ENCODE peak calls at places on chromosomes 13 and 19, in five cellular contexts. N, X, D, H and P are unnamed samples.

GRCh38 chr13:112619730-112620639 is 32.0 kb upstream of the TUBGCP3 start:
- DNase-seq in D (no peak), H (peak; percentile 93), X (peak; percentile 10), N (no peak), P (no peak)

GRCh38 chr13:36918246-36919060 is 1.6 kb downstream of the SMAD9 start:
- DNase-seq in X (no peak), N (no peak), D (no peak), H (peak; percentile 69), P (no peak)

GRCh38 chr13:46721054-46721453 is 75.9 kb downstream of the ESD start:
- DNase-seq in N (peak; percentile 64), H (peak; percentile 62), X (peak; percentile 34), D (no peak), P (peak; percentile 36)

GRCh38 chr13:110560606-110561334 is 752 bp downstream of the RAB20 start:
- DNase-seq in H (peak; percentile 72), D (no peak), X (no peak), N (peak; percentile 33), P (no peak)

GRCh38 chr13:46565808-46566750 is 13.1 kb downstream of the LRCH1 start:
- DNase-seq in X (no peak), D (no peak), H (no peak), N (no peak), P (no peak)

GRCh38 chr19:33465834-33466233 is 55.8 kb downstream of the PEPD start:
- DNase-seq in N (no peak), H (no peak), D (no peak), X (no peak), P (no peak)

GRCh38 chr13:96652506-96652905 is 341.8 kb downstream of the OXGR1 start:
- DNase-seq in D (no peak), N (no peak), X (no peak), H (no peak), P (no peak)

GRCh38 chr19:34687348-34687747 is 9.9 kb downstream of the ZNF302 start:
- DNase-seq in H (no peak), D (no peak), X (no peak), N (no peak), P (no peak)

GRCh38 chr13:98451676-98452105 is 125.2 kb downstream of the STK24 start:
- DNase-seq in N (peak; percentile 71), X (no peak), H (no peak), D (no peak), P (no peak)

GRCh38 chr19:18233224-18233825 is 7.1 kb upstream of the PDE4C start:
- DNase-seq in D (no peak), N (no peak), X (peak; percentile 64), H (peak; percentile 96), P (peak; percentile 34)

GRCh38 chr13:66977156-66977555 is 253.0 kb downstream of the PCDH9 start:
- DNase-seq in N (no peak), X (no peak), H (no peak), D (no peak), P (no peak)

GRCh38 chr19:30309983-30310805 is 62.0 kb upstream of the ZNF536 start:
- DNase-seq in D (no peak), X (no peak), H (no peak), N (no peak), P (no peak)

GRCh38 chr13:44196186-44196751 is 177.4 kb upstream of the SERP2 start:
- DNase-seq in H (no peak), N (no peak), D (no peak), X (peak; percentile 23), P (no peak)

GRCh38 chr13:96090240-96091101 is 564 bp downstream of the HS6ST3 start:
- DNase-seq in N (peak; percentile 17), D (no peak), H (peak; percentile 66), X (no peak), P (no peak)

GRCh38 chr13:39765801-39766463 is 110.5 kb downstream of the COG6 start:
- DNase-seq in D (no peak), H (peak; percentile 52), X (peak; percentile 5), N (peak; percentile 51), P (no peak)

GRCh38 chr13:32036131-32036695 is 4.6 kb downstream of the FRY start:
- DNase-seq in H (no peak), X (no peak), N (no peak), D (no peak), P (no peak)

GRCh38 chr13:113138792-113139551 is 16.4 kb downstream of the F10 start:
- DNase-seq in D (no peak), N (no peak), H (no peak), X (no peak), P (no peak)

GRCh38 chr19:1067341-1068103 is 555 bp downstream of the ARHGAP45 start:
- DNase-seq in X (no peak), N (no peak), D (no peak), H (no peak), P (peak; percentile 91)

GRCh38 chr19:38213911-38214625 is 10.0 kb downstream of the DPF1 start:
- DNase-seq in H (peak; percentile 52), D (peak; percentile 67), N (no peak), X (peak; percentile 59), P (peak; percentile 74)

GRCh38 chr19:4130635-4131438 is 6.9 kb upstream of the MAP2K2 start:
- DNase-seq in X (no peak), D (no peak), N (no peak), H (no peak), P (no peak)

GRCh38 chr19:28847468-28847867 is 365.5 kb downstream of the UQCRFS1 start:
- DNase-seq in D (no peak), N (no peak), H (no peak), X (no peak), P (no peak)

GRCh38 chr13:31967155-31967554 is 64.4 kb upstream of the FRY start:
- DNase-seq in N (no peak), D (no peak), X (no peak), H (no peak), P (no peak)

GRCh38 chr13:37446503-37446902 is 152.1 kb downstream of the POSTN start:
- DNase-seq in H (no peak), N (peak; percentile 21), D (no peak), X (no peak), P (no peak)

GRCh38 chr19:54470276-54470887 is 2.7 kb downstream of the CDC42EP5 start:
- DNase-seq in X (no peak), N (no peak), H (no peak), D (peak; percentile 54), P (no peak)

GRCh38 chr19:3196064-3196932 is 10.6 kb downstream of the NCLN start:
- DNase-seq in D (no peak), N (no peak), X (no peak), H (no peak), P (no peak)

GRCh38 chr19:17086129-17086528 is 10.6 kb downstream of the MYO9B start:
- DNase-seq in N (no peak), H (no peak), X (no peak), D (no peak), P (no peak)

GRCh38 chr13:44680746-44681355 is 104.7 kb upstream of the TSC22D1 start:
- DNase-seq in N (no peak), X (no peak), H (no peak), D (no peak), P (no peak)

GRCh38 chr13:106376411-106377112 is 158.9 kb downstream of the EFNB2 start:
- DNase-seq in H (no peak), D (no peak), X (peak; percentile 14), N (peak; percentile 36), P (no peak)

DNA sequence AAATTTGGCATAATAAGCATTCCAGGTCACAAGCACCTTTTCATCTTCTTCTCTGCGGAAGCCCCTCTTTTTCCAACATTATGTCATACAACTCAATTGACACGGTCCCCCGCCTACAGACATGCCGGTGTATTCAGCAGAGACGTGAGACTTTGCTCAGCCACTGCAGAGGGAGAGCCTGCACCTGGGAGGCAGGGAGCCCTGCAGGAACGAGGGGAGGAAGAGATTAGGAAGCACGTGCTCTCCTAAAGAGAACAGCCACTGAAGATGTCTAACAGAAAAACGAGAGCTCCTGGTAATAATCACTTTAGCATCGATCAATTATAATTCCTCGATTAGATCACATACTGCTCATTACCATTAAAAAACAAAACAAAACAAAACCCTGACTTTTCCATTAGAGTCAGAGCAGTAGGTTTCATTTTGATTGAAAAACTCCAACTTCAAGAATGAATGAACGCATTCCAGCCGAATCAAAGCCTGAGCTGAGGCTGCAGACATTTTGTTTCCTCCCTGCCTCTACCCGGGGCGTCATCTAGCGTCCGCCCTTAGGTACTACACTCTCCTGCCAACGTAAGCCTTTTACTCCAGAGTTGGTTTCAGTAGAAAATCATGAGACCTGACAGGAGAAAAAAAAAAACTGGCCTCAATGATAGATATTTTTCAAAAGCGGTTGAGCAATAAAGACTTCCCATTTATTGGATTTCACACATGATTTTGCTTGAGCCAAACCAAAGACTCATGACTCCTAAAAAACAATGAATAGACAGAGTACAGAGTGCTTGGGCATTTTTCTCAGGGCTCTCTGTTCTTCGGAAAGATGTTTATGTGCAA is 194.5 kb downstream of the KATNAL1 start:
- DNase-seq in D (peak; percentile 87), H (peak; percentile 87), N (peak; percentile 86), X (peak; percentile 86), P (peak; percentile 63)
- H3K4me3 ChIP-seq in D (no peak overlapping the region), H (no peak overlapping the region), N (no peak overlapping the region), X (no peak overlapping the region), P (no peak overlapping the region)

DNA sequence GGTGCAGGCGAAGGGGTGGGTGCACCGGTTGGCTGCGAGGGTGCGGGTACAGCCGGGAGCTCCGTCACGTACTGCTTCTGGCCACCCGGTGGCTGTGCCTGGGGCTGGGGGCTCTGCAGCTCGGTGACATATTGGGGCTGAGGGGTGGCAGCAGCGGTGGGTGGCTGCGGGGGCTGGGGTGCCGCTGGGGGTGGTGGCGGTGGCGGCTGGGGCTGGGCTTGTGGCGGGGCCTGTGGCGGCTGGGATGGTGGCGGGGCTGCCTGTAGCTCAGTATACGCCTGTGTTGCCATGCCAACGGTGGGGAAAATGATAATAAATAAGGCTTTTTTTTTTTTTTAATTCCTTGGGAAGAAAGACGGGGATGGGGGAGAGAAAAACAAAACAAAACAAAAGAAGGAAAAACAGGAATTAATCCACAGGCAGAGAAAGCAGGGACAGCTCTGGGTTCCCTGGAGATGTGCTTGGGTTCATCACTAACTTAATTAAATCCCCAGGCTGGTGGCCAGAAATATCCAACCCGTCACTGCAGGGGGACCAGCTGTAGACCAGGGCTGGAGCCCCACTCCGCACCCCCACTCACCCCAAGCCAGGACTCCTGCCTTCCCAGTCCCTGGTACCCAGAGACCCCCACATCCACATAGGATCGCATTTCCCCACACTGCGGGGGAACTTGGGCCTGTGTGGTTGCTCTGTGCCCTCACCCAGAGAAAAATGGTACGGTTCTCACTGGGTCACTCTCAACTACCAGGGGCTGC is 12.4 kb downstream of the RFX1 start:
- DNase-seq in X (no peak), N (no peak), H (no peak), D (no peak), P (no peak)
- H3K27ac ChIP-seq in X (peak overlapping the region; percentile 33), N (no peak overlapping the region), H (no peak overlapping the region), D (no peak overlapping the region), P (no peak overlapping the region)

GRCh38 chr13:24670927-24671326 is 9.3 kb upstream of the ATP12A start:
- DNase-seq in X (peak; percentile 15), D (no peak), N (no peak), H (peak; percentile 77), P (no peak)

GRCh38 chr13:24672141-24673132 is 7.8 kb upstream of the ATP12A start:
- DNase-seq in D (no peak), X (no peak), H (no peak), N (no peak), P (no peak)

GRCh38 chr13:24670174-24670573 is 10.0 kb upstream of the ATP12A start:
- DNase-seq in N (no peak), H (no peak), D (no peak), X (no peak), P (no peak)

GRCh38 chr13:24668955-24669354 is 11.3 kb upstream of the ATP12A start:
- DNase-seq in H (no peak), N (no peak), D (no peak), X (no peak), P (no peak)

GRCh38 chr13:24671367-24672117 is 8.7 kb upstream of the ATP12A start:
- DNase-seq in X (peak; percentile 10), N (peak; percentile 71), H (peak; percentile 69), D (no peak), P (no peak)
- H3K4me3 ChIP-seq in X (no peak overlapping the region), N (no peak overlapping the region), H (peak overlapping the region; percentile 34), D (peak overlapping the region; percentile 0), P (no peak overlapping the region)

GRCh38 chr13:51763486-51763885 is 40.5 kb downstream of the DHRS12 start:
- DNase-seq in D (no peak), H (no peak), X (no peak), N (no peak), P (no peak)
- H3K27ac ChIP-seq in D (peak overlapping the region; percentile 69), H (no peak overlapping the region), X (no peak overlapping the region), N (peak overlapping the region; percentile 79), P (no peak overlapping the region)